ENCODE peak calls at places on chromosomes 7 and 10, in nine cellular contexts. One of them, this sample, is unnamed. For H3K4me1, the result is how much of the 10 kb centered on the place peaks cover.

GRCh38 chr7:91243591-91244368 is 20.5 kb upstream of the FZD1 start:
- DNase-seq in colonic mucosa: no peak
- DNase-seq in NT2/D1: no peak
- DNase-seq in pancreas: no peak
- DNase-seq in HCT116: no peak
- DNase-seq in A549: no peak
- DNase-seq in psoas muscle: no peak
- DNase-seq in CD4-positive, alpha-beta memory T cell: no peak
- DNase-seq in SK-N-SH: no peak
- DNase-seq in this sample: no peak

GRCh38 chr10:7861509-7862120 is 43.3 kb downstream of the TAF3 start:
- DNase-seq in colonic mucosa: no peak
- DNase-seq in NT2/D1: no peak
- DNase-seq in pancreas: no peak
- DNase-seq in HCT116: no peak
- DNase-seq in A549: peak
- DNase-seq in psoas muscle: no peak
- DNase-seq in CD4-positive, alpha-beta memory T cell: no peak
- DNase-seq in SK-N-SH: peak
- DNase-seq in this sample: no peak

GRCh38 chr7:158740013-158740656 is 35.5 kb upstream of the NCAPG2 start:
- DNase-seq in colonic mucosa: no peak
- DNase-seq in NT2/D1: no peak
- DNase-seq in pancreas: no peak
- DNase-seq in HCT116: no peak
- DNase-seq in A549: peak
- DNase-seq in psoas muscle: no peak
- DNase-seq in CD4-positive, alpha-beta memory T cell: no peak
- DNase-seq in SK-N-SH: no peak
- DNase-seq in this sample: no peak

GRCh38 chr10:93309062-93309461 is 173.1 kb downstream of the MYOF start:
- DNase-seq in colonic mucosa: no peak
- DNase-seq in NT2/D1: no peak
- DNase-seq in pancreas: no peak
- DNase-seq in HCT116: no peak
- DNase-seq in A549: peak
- DNase-seq in psoas muscle: no peak
- DNase-seq in CD4-positive, alpha-beta memory T cell: no peak
- DNase-seq in SK-N-SH: peak
- DNase-seq in this sample: no peak

GRCh38 chr10:58177362-58177947 is 90.2 kb downstream of the IPMK start:
- DNase-seq in colonic mucosa: no peak
- DNase-seq in NT2/D1: no peak
- DNase-seq in pancreas: no peak
- DNase-seq in HCT116: peak
- DNase-seq in A549: peak
- DNase-seq in psoas muscle: no peak
- DNase-seq in CD4-positive, alpha-beta memory T cell: no peak
- DNase-seq in SK-N-SH: peak
- DNase-seq in this sample: no peak

GRCh38 chr10:123607386-123607785 is 58.8 kb upstream of the GPR26 start:
- DNase-seq in colonic mucosa: no peak
- DNase-seq in NT2/D1: peak
- DNase-seq in pancreas: no peak
- DNase-seq in HCT116: no peak
- DNase-seq in A549: no peak
- DNase-seq in psoas muscle: no peak
- DNase-seq in CD4-positive, alpha-beta memory T cell: no peak
- DNase-seq in SK-N-SH: no peak
- DNase-seq in this sample: no peak

GRCh38 chr10:31604141-31604540 is 285.1 kb downstream of the ZEB1 start:
- DNase-seq in colonic mucosa: no peak
- DNase-seq in NT2/D1: no peak
- DNase-seq in pancreas: no peak
- DNase-seq in HCT116: no peak
- DNase-seq in A549: no peak
- DNase-seq in psoas muscle: peak
- DNase-seq in CD4-positive, alpha-beta memory T cell: no peak
- DNase-seq in SK-N-SH: no peak
- DNase-seq in this sample: no peak

GRCh38 chr7:27214587-27214950 is 14.7 kb upstream of the HOXA13 start:
- DNase-seq in colonic mucosa: no peak
- DNase-seq in NT2/D1: no peak
- DNase-seq in pancreas: no peak
- DNase-seq in HCT116: no peak
- DNase-seq in A549: no peak
- DNase-seq in psoas muscle: no peak
- DNase-seq in CD4-positive, alpha-beta memory T cell: no peak
- DNase-seq in SK-N-SH: no peak
- DNase-seq in this sample: no peak

GRCh38 chr7:115477193-115477651 is 553.3 kb downstream of the TFEC start:
- DNase-seq in colonic mucosa: peak
- DNase-seq in NT2/D1: peak
- DNase-seq in pancreas: peak
- DNase-seq in HCT116: no peak
- DNase-seq in A549: no peak
- DNase-seq in psoas muscle: peak
- DNase-seq in CD4-positive, alpha-beta memory T cell: no peak
- DNase-seq in SK-N-SH: no peak
- DNase-seq in this sample: no peak

GRCh38 chr7:137920637-137921473 is 74.1 kb upstream of the DGKI start:
- DNase-seq in colonic mucosa: no peak
- DNase-seq in NT2/D1: no peak
- DNase-seq in pancreas: no peak
- DNase-seq in HCT116: no peak
- DNase-seq in A549: no peak
- DNase-seq in psoas muscle: no peak
- DNase-seq in CD4-positive, alpha-beta memory T cell: no peak
- DNase-seq in SK-N-SH: no peak
- DNase-seq in this sample: no peak
- H3K4me1 ChIP-seq in colonic mucosa: under half
- H3K4me1 ChIP-seq in NT2/D1: under half
- H3K4me1 ChIP-seq in pancreas: under half
- H3K4me1 ChIP-seq in HCT116: under half
- H3K4me1 ChIP-seq in A549: under half
- H3K4me1 ChIP-seq in psoas muscle: under half
- H3K4me1 ChIP-seq in CD4-positive, alpha-beta memory T cell: under half
- H3K4me1 ChIP-seq in SK-N-SH: under half
- H3K4me1 ChIP-seq in this sample: under half

GRCh38 chr10:14653271-14654161 is 121.2 kb downstream of the FAM107B start:
- DNase-seq in colonic mucosa: peak
- DNase-seq in NT2/D1: no peak
- DNase-seq in pancreas: no peak
- DNase-seq in HCT116: no peak
- DNase-seq in A549: peak
- DNase-seq in psoas muscle: no peak
- DNase-seq in CD4-positive, alpha-beta memory T cell: peak
- DNase-seq in SK-N-SH: peak
- DNase-seq in this sample: no peak
- H3K4me1 ChIP-seq in colonic mucosa: under half
- H3K4me1 ChIP-seq in NT2/D1: under half
- H3K4me1 ChIP-seq in pancreas: under half
- H3K4me1 ChIP-seq in HCT116: under half
- H3K4me1 ChIP-seq in A549: half or more
- H3K4me1 ChIP-seq in psoas muscle: under half
- H3K4me1 ChIP-seq in CD4-positive, alpha-beta memory T cell: half or more
- H3K4me1 ChIP-seq in SK-N-SH: under half
- H3K4me1 ChIP-seq in this sample: half or more

GRCh38 chr10:50375745-50376144 is 124.4 kb upstream of the ASAH2 start:
- DNase-seq in colonic mucosa: no peak
- DNase-seq in NT2/D1: no peak
- DNase-seq in pancreas: no peak
- DNase-seq in HCT116: no peak
- DNase-seq in A549: no peak
- DNase-seq in psoas muscle: no peak
- DNase-seq in CD4-positive, alpha-beta memory T cell: no peak
- DNase-seq in SK-N-SH: no peak
- DNase-seq in this sample: no peak
- H3K4me1 ChIP-seq in colonic mucosa: under half
- H3K4me1 ChIP-seq in NT2/D1: under half
- H3K4me1 ChIP-seq in pancreas: under half
- H3K4me1 ChIP-seq in HCT116: under half
- H3K4me1 ChIP-seq in A549: under half
- H3K4me1 ChIP-seq in psoas muscle: under half
- H3K4me1 ChIP-seq in CD4-positive, alpha-beta memory T cell: under half
- H3K4me1 ChIP-seq in SK-N-SH: under half
- H3K4me1 ChIP-seq in this sample: under half

GRCh38 chr10:36886303-36886891 is 239.0 kb upstream of the ANKRD30A start:
- DNase-seq in colonic mucosa: no peak
- DNase-seq in NT2/D1: no peak
- DNase-seq in pancreas: no peak
- DNase-seq in HCT116: no peak
- DNase-seq in A549: no peak
- DNase-seq in psoas muscle: no peak
- DNase-seq in CD4-positive, alpha-beta memory T cell: no peak
- DNase-seq in SK-N-SH: no peak
- DNase-seq in this sample: no peak

GRCh38 chr10:36882781-36883180 is 242.6 kb upstream of the ANKRD30A start:
- DNase-seq in colonic mucosa: no peak
- DNase-seq in NT2/D1: no peak
- DNase-seq in pancreas: no peak
- DNase-seq in HCT116: no peak
- DNase-seq in A549: no peak
- DNase-seq in psoas muscle: no peak
- DNase-seq in CD4-positive, alpha-beta memory T cell: no peak
- DNase-seq in SK-N-SH: no peak
- DNase-seq in this sample: no peak

GRCh38 chr10:36880898-36881297 is 244.5 kb upstream of the ANKRD30A start:
- DNase-seq in colonic mucosa: no peak
- DNase-seq in NT2/D1: no peak
- DNase-seq in pancreas: no peak
- DNase-seq in HCT116: no peak
- DNase-seq in A549: peak
- DNase-seq in psoas muscle: no peak
- DNase-seq in CD4-positive, alpha-beta memory T cell: no peak
- DNase-seq in SK-N-SH: peak
- DNase-seq in this sample: no peak

GRCh38 chr10:36888925-36889573 is 236.3 kb upstream of the ANKRD30A start:
- DNase-seq in colonic mucosa: peak
- DNase-seq in NT2/D1: peak
- DNase-seq in pancreas: no peak
- DNase-seq in HCT116: peak
- DNase-seq in A549: peak
- DNase-seq in psoas muscle: no peak
- DNase-seq in CD4-positive, alpha-beta memory T cell: no peak
- DNase-seq in SK-N-SH: peak
- DNase-seq in this sample: no peak

GRCh38 chr10:36885746-36886145 is 239.7 kb upstream of the ANKRD30A start:
- DNase-seq in colonic mucosa: no peak
- DNase-seq in NT2/D1: no peak
- DNase-seq in pancreas: no peak
- DNase-seq in HCT116: no peak
- DNase-seq in A549: no peak
- DNase-seq in psoas muscle: no peak
- DNase-seq in CD4-positive, alpha-beta memory T cell: no peak
- DNase-seq in SK-N-SH: no peak
- DNase-seq in this sample: no peak
- H3K4me1 ChIP-seq in colonic mucosa: under half
- H3K4me1 ChIP-seq in NT2/D1: under half
- H3K4me1 ChIP-seq in pancreas: under half
- H3K4me1 ChIP-seq in HCT116: under half
- H3K4me1 ChIP-seq in A549: under half
- H3K4me1 ChIP-seq in psoas muscle: under half
- H3K4me1 ChIP-seq in CD4-positive, alpha-beta memory T cell: under half
- H3K4me1 ChIP-seq in SK-N-SH: under half
- H3K4me1 ChIP-seq in this sample: under half

GRCh38 chr7:131538071-131538790 is 18.2 kb downstream of the PODXL start:
- DNase-seq in colonic mucosa: no peak
- DNase-seq in NT2/D1: no peak
- DNase-seq in pancreas: no peak
- DNase-seq in HCT116: peak
- DNase-seq in A549: peak
- DNase-seq in psoas muscle: no peak
- DNase-seq in CD4-positive, alpha-beta memory T cell: no peak
- DNase-seq in SK-N-SH: no peak
- DNase-seq in this sample: no peak

GRCh38 chr7:131538791-131539179 is 17.6 kb downstream of the PODXL start:
- DNase-seq in colonic mucosa: no peak
- DNase-seq in NT2/D1: no peak
- DNase-seq in pancreas: no peak
- DNase-seq in HCT116: no peak
- DNase-seq in A549: no peak
- DNase-seq in psoas muscle: peak
- DNase-seq in CD4-positive, alpha-beta memory T cell: no peak
- DNase-seq in SK-N-SH: no peak
- DNase-seq in this sample: no peak

GRCh38 chr7:131533566-131534561 is 22.6 kb downstream of the PODXL start:
- DNase-seq in colonic mucosa: no peak
- DNase-seq in NT2/D1: no peak
- DNase-seq in pancreas: no peak
- DNase-seq in HCT116: no peak
- DNase-seq in A549: no peak
- DNase-seq in psoas muscle: no peak
- DNase-seq in CD4-positive, alpha-beta memory T cell: no peak
- DNase-seq in SK-N-SH: no peak
- DNase-seq in this sample: no peak

GRCh38 chr7:131537581-131537980 is 18.8 kb downstream of the PODXL start:
- DNase-seq in colonic mucosa: no peak
- DNase-seq in NT2/D1: no peak
- DNase-seq in pancreas: no peak
- DNase-seq in HCT116: no peak
- DNase-seq in A549: no peak
- DNase-seq in psoas muscle: no peak
- DNase-seq in CD4-positive, alpha-beta memory T cell: no peak
- DNase-seq in SK-N-SH: peak
- DNase-seq in this sample: no peak

DNA sequence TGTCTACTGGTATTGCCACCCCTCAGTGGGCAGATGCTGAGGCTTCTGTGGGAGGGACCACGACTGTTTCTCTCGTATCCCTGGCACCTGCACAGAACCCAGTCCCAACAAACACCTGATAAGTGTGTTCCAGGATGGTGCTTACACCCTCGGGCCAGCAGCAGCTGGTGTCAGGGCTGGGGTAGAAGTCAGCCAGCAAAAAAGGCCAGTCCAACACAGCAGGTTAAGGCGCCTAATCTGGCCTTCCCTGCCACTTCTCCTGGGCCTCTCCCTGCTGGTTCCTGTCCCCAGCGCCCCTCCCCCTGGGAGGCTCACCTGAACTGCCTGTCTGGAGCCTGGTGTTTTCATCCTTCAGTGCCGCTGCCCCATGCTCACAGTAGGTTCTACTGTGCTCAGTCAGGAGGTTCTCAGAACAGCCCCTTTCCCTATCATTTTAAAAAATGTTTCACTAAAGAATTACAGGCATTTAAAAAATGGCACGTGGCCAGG is 20.0 kb downstream of the PODXL start:
- DNase-seq in colonic mucosa: no peak
- DNase-seq in NT2/D1: no peak
- DNase-seq in pancreas: peak
- DNase-seq in HCT116: no peak
- DNase-seq in A549: no peak
- DNase-seq in psoas muscle: no peak
- DNase-seq in CD4-positive, alpha-beta memory T cell: no peak
- DNase-seq in SK-N-SH: no peak
- DNase-seq in this sample: no peak
- H3K4me1 ChIP-seq in colonic mucosa: under half
- H3K4me1 ChIP-seq in NT2/D1: under half
- H3K4me1 ChIP-seq in pancreas: half or more
- H3K4me1 ChIP-seq in HCT116: under half
- H3K4me1 ChIP-seq in A549: under half
- H3K4me1 ChIP-seq in psoas muscle: under half
- H3K4me1 ChIP-seq in CD4-positive, alpha-beta memory T cell: under half
- H3K4me1 ChIP-seq in SK-N-SH: under half
- H3K4me1 ChIP-seq in this sample: under half